ENCODE peak calls at places on chromosome X, in eight cellular contexts. T is Karpas-422; D is lower leg skin; E is PC-3; H is fibroblast of lung; P is NCI-H2171 treated with DMSO at 0.1 percent for 48 hours; F is C1 segment of cervical spinal cord; N is naive thymus-derived CD8-positive, alpha-beta T cell. K is an unnamed sample.

GRCh38 chrX:41526925-41527324 is 79.8 kb downstream of the NYX start:
- DNase-seq in T (no peak), D (no peak), E (peak; percentile 71), H (no peak), P (no peak), F (no peak), N (no peak), K (peak; percentile 6)

GRCh38 chrX:77527233-77528001 is 80.2 kb downstream of the FGF16 start:
- DNase-seq in T (no peak), D (no peak), E (no peak), H (peak; percentile 42), P (no peak), F (peak; percentile 1), N (no peak), K (no peak)

GRCh38 chrX:15146515-15146914 is 123.4 kb downstream of the ASB9 start:
- DNase-seq in T (peak; percentile 63), D (no peak), E (peak; percentile 58), H (peak; percentile 5), P (no peak), F (no peak), N (no peak), K (peak; percentile 10)

GRCh38 chrX:118730500-118731247 is 3.3 kb downstream of the IL13RA1 start:
- DNase-seq in T (no peak), D (no peak), E (peak; percentile 65), H (peak; percentile 84), P (no peak), F (no peak), N (no peak), K (peak; percentile 75)

GRCh38 chrX:41906515-41907165 is 16.7 kb downstream of the CASK start:
- DNase-seq in T (no peak), D (no peak), E (peak; percentile 37), H (no peak), P (no peak), F (no peak), N (no peak), K (no peak)

GRCh38 chrX:46208225-46208854 is 336.9 kb downstream of the ZNF674 start:
- DNase-seq in T (no peak), D (no peak), E (peak; percentile 60), H (peak; percentile 3), P (no peak), F (no peak), N (no peak), K (no peak)

GRCh38 chrX:17459008-17459407 is 84.0 kb downstream of the NHS start:
- DNase-seq in T (no peak), D (peak; percentile 54), E (no peak), H (peak; percentile 89), P (peak; percentile 84), F (no peak), N (no peak), K (peak; percentile 32)

GRCh38 chrX:74349387-74349786 is 45.4 kb downstream of the ZCCHC13 start:
- DNase-seq in T (no peak), D (no peak), E (peak; percentile 69), H (peak; percentile 77), P (no peak), F (no peak), N (no peak), K (peak; percentile 50)

GRCh38 chrX:131577999-131578734 is 34.3 kb downstream of the OR13H1 start:
- DNase-seq in T (no peak), D (no peak), E (no peak), H (no peak), P (no peak), F (no peak), N (no peak), K (peak; percentile 10)

GRCh38 chrX:30941898-30942297 is 52.8 kb upstream of the TAB3 start:
- DNase-seq in T (no peak), D (no peak), E (peak; percentile 25), H (no peak), P (no peak), F (no peak), N (no peak), K (no peak)

GRCh38 chrX:1222511-1223252 is 10.2 kb upstream of the CRLF2 start:
- DNase-seq in T (no peak), D (no peak), E (peak; percentile 64), H (no peak), P (no peak), F (no peak), N (no peak), K (no peak)

GRCh38 chrX:67612231-67612630 is 68.4 kb downstream of the AR start:
- DNase-seq in T (no peak), D (no peak), E (no peak), H (no peak), P (no peak), F (no peak), N (no peak), K (peak; percentile 36)

GRCh38 chrX:29728639-29729038 is 486.7 kb upstream of the MAGEB2 start:
- DNase-seq in T (no peak), D (no peak), E (no peak), H (peak; percentile 61), P (no peak), F (no peak), N (no peak), K (peak; percentile 5)

GRCh38 chrX:103791826-103792458 is 15.3 kb downstream of the PLP1 start:
- DNase-seq in T (no peak), D (no peak), E (peak; percentile 59), H (no peak), P (no peak), F (no peak), N (no peak), K (no peak)

GRCh38 chrX:154317391-154318000 is 21.9 kb downstream of the TKTL1 start:
- DNase-seq in T (peak; percentile 51), D (no peak), E (peak; percentile 37), H (peak; percentile 29), P (peak; percentile 7), F (no peak), N (peak; percentile 34), K (peak; percentile 18)

GRCh38 chrX:79413963-79414362 is 46.8 kb upstream of the ITM2A start:
- DNase-seq in T (no peak), D (no peak), E (no peak), H (no peak), P (no peak), F (no peak), N (no peak), K (no peak)

GRCh38 chrX:20653070-20653469 is 386.4 kb upstream of the RPS6KA3 start:
- DNase-seq in T (no peak), D (no peak), E (peak; percentile 6), H (no peak), P (no peak), F (no peak), N (no peak), K (no peak)

GRCh38 chrX:149487292-149487691 is 17.8 kb downstream of the IDS start:
- DNase-seq in T (peak; percentile 66), D (no peak), E (peak; percentile 48), H (no peak), P (no peak), F (no peak), N (no peak), K (no peak)

GRCh38 chrX:23756165-23756564 is 13.1 kb upstream of the ACOT9 start:
- DNase-seq in T (peak; percentile 91), D (peak; percentile 17), E (peak; percentile 55), H (peak; percentile 60), P (no peak), F (no peak), N (peak; percentile 58), K (peak; percentile 63)

GRCh38 chrX:97401586-97402101 is 517.9 kb downstream of the RPA4 start:
- DNase-seq in T (no peak), D (no peak), E (peak; percentile 12), H (no peak), P (no peak), F (no peak), N (no peak), K (peak; percentile 51)

GRCh38 chrX:68835468-68835867 is 6.6 kb downstream of the EFNB1 start:
- DNase-seq in T (no peak), D (no peak), E (no peak), H (no peak), P (no peak), F (no peak), N (no peak), K (no peak)

K was measured in fibroblast of villous mesenchyme.